ENCODE peak calls at places on chromosome 10, in seven cellular contexts. S is dorsolateral prefrontal cortex, T is bronchial epithelial cell, F is fibroblast of pulmonary artery, V is GM12865, E is tibial nerve, W is sigmoid colon. I is an unnamed sample.

GRCh38 chr10:14009315-14010082 is 321.2 kb downstream of the FRMD4A start:
- DNase-seq in F (peak; percentile 65), T (peak; percentile 63), V (peak; percentile 95), S (no peak), W (no peak), E (no peak), I (no peak)

GRCh38 chr10:81978238-81978637 is 103.2 kb downstream of the NRG3 start:
- DNase-seq in E (no peak), S (no peak), F (peak; percentile 69), W (no peak), V (peak; percentile 26), T (peak; percentile 3), I (no peak)

GRCh38 chr10:114389429-114389828 is 14.9 kb downstream of the AFAP1L2 start:
- DNase-seq in S (no peak), E (peak; percentile 65), T (peak; percentile 49), V (no peak), F (peak; percentile 54), W (peak; percentile 80), I (no peak)

GRCh38 chr10:64505496-64505895 is 984.3 kb downstream of the REEP3 start:
- DNase-seq in E (no peak), V (no peak), T (no peak), W (no peak), F (no peak), S (no peak), I (no peak)

GRCh38 chr10:34697366-34698247 is 117.5 kb downstream of the PARD3 start:
- DNase-seq in S (no peak), F (no peak), E (no peak), V (no peak), W (no peak), T (no peak), I (no peak)

GRCh38 chr10:26839966-26840627 is 20.7 kb downstream of the ABI1 start:
- DNase-seq in W (no peak), T (no peak), E (no peak), F (no peak), V (no peak), S (no peak), I (no peak)

GRCh38 chr10:116809528-116810500 is 39.5 kb upstream of the ENO4 start:
- DNase-seq in V (no peak), S (no peak), E (no peak), T (peak; percentile 42), F (peak; percentile 6), W (peak; percentile 48), I (no peak)

GRCh38 chr10:78742730-78743615 is 325.8 kb upstream of the ZMIZ1 start:
- DNase-seq in S (no peak), T (no peak), E (peak; percentile 66), F (no peak), W (peak; percentile 74), V (no peak), I (no peak)

GRCh38 chr10:3701490-3701889 is 83.5 kb downstream of the KLF6 start:
- DNase-seq in V (no peak), E (no peak), W (no peak), T (peak; percentile 15), S (no peak), F (no peak), I (no peak)

GRCh38 chr10:33899578-33900531 is 565.4 kb upstream of the NRP1 start:
- DNase-seq in W (no peak), S (no peak), F (peak; percentile 60), T (peak; percentile 90), E (no peak), V (no peak), I (no peak)

GRCh38 chr10:126469692-126470091 is 81.4 kb upstream of the ADAM12 start:
- DNase-seq in V (no peak), T (no peak), F (no peak), S (no peak), E (no peak), W (no peak), I (no peak)

GRCh38 chr10:118501637-118502440 is 93.6 kb downstream of the PRLHR start:
- DNase-seq in W (no peak), V (no peak), F (peak; percentile 87), S (no peak), E (no peak), T (peak; percentile 100), I (peak; percentile 71)

GRCh38 chr10:25300073-25300472 is 125.3 kb downstream of the GPR158 start:
- DNase-seq in F (no peak), T (no peak), V (no peak), W (no peak), E (no peak), S (no peak), I (no peak)

GRCh38 chr10:29805134-29805691 is 170.4 kb upstream of the SVIL start:
- DNase-seq in E (no peak), S (no peak), V (no peak), F (no peak), T (no peak), W (no peak), I (no peak)

GRCh38 chr10:96288151-96288621 is 16.0 kb upstream of the DNTT start:
- DNase-seq in S (no peak), W (no peak), E (no peak), F (no peak), V (peak; percentile 86), T (no peak), I (no peak)

GRCh38 chr10:28186887-28187578 is 115.8 kb downstream of the MPP7 start:
- DNase-seq in F (no peak), W (no peak), T (no peak), E (no peak), V (no peak), S (no peak), I (no peak)

GRCh38 chr10:124647421-124648130 is 96.6 kb downstream of the FAM53B start:
- DNase-seq in T (peak; percentile 57), W (peak; percentile 82), V (peak; percentile 86), S (no peak), E (peak; percentile 31), F (peak; percentile 35), I (no peak)

GRCh38 chr10:88117869-88118632 is 254.6 kb downstream of the PTEN start:
- DNase-seq in S (no peak), T (no peak), W (no peak), V (peak; percentile 76), E (no peak), F (no peak), I (no peak)

GRCh38 chr10:124225468-124226270 is 132.3 kb upstream of the CHST15 start:
- DNase-seq in F (no peak), S (no peak), W (no peak), E (no peak), T (no peak), V (peak; percentile 67), I (no peak)

DNA sequence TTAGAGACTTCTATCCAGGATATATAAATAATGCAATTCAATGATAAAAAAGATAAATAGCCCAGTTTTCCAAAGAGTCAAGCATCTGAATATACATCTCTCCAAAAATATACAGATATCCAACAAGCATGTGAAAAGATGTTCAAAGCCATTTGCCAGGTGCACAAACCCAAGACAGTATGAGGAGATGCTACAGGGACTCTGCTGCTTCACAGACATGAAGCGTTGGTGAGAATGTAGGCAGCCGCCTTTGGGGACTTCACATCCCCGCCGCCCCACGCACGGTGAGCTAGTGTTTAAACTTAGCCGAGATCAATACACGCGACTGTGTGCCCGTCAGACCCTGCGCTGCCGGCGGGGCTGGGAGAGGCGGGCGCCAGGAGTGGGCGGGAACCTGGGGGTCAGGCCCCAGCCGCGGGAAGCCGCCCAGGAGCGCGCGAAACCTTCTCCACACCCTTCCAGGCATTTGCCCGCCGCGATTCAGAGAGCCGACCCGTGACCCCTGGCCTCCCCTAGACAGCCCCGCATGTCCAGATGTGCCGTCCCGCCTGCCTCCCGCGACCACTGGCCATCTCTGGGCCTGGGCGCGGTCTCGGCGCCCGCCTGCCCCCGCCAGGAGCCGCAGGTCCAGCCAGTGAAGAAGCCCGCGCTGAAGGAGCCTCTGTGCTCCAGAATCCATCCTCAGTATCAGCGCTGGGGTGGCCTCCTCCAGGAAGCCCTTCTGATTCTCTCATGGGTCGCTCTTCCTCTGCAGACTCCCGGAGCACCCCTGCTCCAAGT is 823 bp upstream of the ALOX5 start:
- DNase-seq in S (no peak), T (no peak), V (peak; percentile 59), W (no peak), E (no peak), F (no peak), I (no peak)
- H3K4me3 ChIP-seq in S (peak overlapping the region; percentile 53), T (no peak overlapping the region), V (peak overlapping the region; percentile 87), W (peak overlapping the region; percentile 41), E (peak overlapping the region; percentile 60), F (no peak overlapping the region), I (no peak overlapping the region)

GRCh38 chr10:11830836-11831519 is 7.8 kb downstream of the PROSER2 start:
- DNase-seq in T (peak; percentile 75), E (no peak), W (peak; percentile 13), S (no peak), V (no peak), F (no peak), I (no peak)
- H3K4me3 ChIP-seq in T (no peak overlapping the region), E (no peak overlapping the region), W (no peak overlapping the region), S (no peak overlapping the region), V (no peak overlapping the region), F (no peak overlapping the region), I (no peak overlapping the region)

GRCh38 chr10:112585960-112586359 is 138.9 kb downstream of the VTI1A start:
- DNase-seq in W (no peak), E (no peak), F (no peak), V (no peak), S (no peak), T (no peak), I (no peak)
- H3K4me3 ChIP-seq in W (no peak overlapping the region), E (no peak overlapping the region), F (no peak overlapping the region), V (no peak overlapping the region), S (no peak overlapping the region), T (no peak overlapping the region), I (no peak overlapping the region)

GRCh38 chr10:103849212-103849877 is 6.0 kb downstream of the SH3PXD2A start:
- DNase-seq in V (no peak), E (no peak), T (no peak), F (no peak), W (peak; percentile 64), S (no peak), I (no peak)

GRCh38 chr10:103850572-103850895 is 4.8 kb downstream of the SH3PXD2A start:
- DNase-seq in W (peak; percentile 74), T (no peak), V (no peak), F (no peak), E (no peak), S (no peak), I (no peak)

GRCh38 chr10:103847909-103848468 is 7.4 kb downstream of the SH3PXD2A start:
- DNase-seq in V (no peak), E (no peak), F (no peak), W (peak; percentile 36), S (no peak), T (no peak), I (no peak)

GRCh38 chr10:103851261-103851660 is 4.1 kb downstream of the SH3PXD2A start:
- DNase-seq in E (no peak), W (peak; percentile 53), S (no peak), F (no peak), V (no peak), T (no peak), I (peak; percentile 22)

DNA sequence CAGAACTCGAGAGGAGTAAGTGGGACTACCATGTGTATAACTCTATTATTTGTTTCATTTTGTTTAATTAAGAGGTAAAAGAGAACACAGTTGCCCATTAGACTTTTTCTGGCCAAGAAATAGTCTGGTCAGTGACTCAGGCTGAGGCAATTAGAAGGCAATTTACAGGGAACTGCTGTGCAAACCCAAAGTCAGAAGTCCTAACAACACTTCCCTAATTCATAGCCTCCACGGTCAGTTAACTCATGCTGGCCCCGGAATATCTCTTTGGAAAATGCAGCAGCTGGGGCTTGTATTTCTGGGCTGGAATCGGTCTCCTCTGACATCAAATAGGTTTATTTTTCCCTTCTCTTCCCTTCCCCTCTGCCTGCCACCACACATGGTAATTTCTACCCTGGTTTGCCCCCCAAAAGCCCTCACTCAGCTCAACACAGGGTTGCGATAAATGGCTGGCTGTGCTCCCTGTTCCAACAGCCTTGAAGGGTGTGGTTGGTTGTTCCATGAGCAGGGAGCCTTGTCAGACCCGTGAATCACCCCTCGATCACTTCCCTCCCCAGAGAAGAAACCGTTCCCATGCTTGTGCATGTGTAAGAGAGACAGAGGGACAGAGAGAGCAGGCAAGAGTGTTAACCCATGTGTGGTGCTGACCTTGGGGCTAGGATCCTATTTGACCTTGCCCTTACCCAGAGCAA is 5.3 kb downstream of the SH3PXD2A start:
- DNase-seq in F (peak; percentile 74), W (peak; percentile 80), S (no peak), T (peak; percentile 91), V (no peak), E (no peak), I (no peak)
- H3K4me3 ChIP-seq in F (peak overlapping the region; percentile 1), W (no peak overlapping the region), S (no peak overlapping the region), T (no peak overlapping the region), V (no peak overlapping the region), E (peak overlapping the region; percentile 4), I (no peak overlapping the region)